ENCODE peak calls at places on chromosomes 4 and X, in five cellular contexts. I is uterus, Q is GM12878, Y is upper lobe of left lung, M is tibial nerve. D is an unnamed sample. For H3K36me3, the result is how much of the 10 kb centered on the place peaks cover.

GRCh38 chr4:180560896-180561295 is 1682.3 kb upstream of the TENM3 start:
- DNase-seq in Q (no peak), Y (no peak), M (no peak), I (no peak), D (no peak)

GRCh38 chr4:55865228-55865806 is 11.9 kb downstream of the EXOC1 start:
- DNase-seq in I (no peak), Y (no peak), M (no peak), Q (no peak), D (no peak)

GRCh38 chr4:76688737-76689078 is 209.2 kb downstream of the SOWAHB start:
- DNase-seq in Y (no peak), Q (no peak), M (no peak), I (no peak), D (no peak)

GRCh38 chrX:65673857-65674350 is 6.5 kb downstream of the MSN start:
- DNase-seq in Q (no peak), I (no peak), M (no peak), Y (no peak), D (no peak)

GRCh38 chr4:108411836-108412235 is 208.5 kb upstream of the RPL34 start:
- DNase-seq in I (no peak), Q (no peak), M (no peak), Y (no peak), D (no peak)

GRCh38 chr4:4308800-4309441 is 18.9 kb downstream of the ZBTB49 start:
- DNase-seq in Y (no peak), M (no peak), I (no peak), Q (no peak), D (peak)

GRCh38 chr4:184309241-184310170 is 91.8 kb upstream of the ENPP6 start:
- DNase-seq in Q (no peak), Y (no peak), I (no peak), M (no peak), D (no peak)

GRCh38 chr4:5215321-5215720 is 164.0 kb downstream of the STK32B start:
- DNase-seq in M (no peak), Y (no peak), Q (no peak), I (no peak), D (no peak)

GRCh38 chrX:41522071-41522470 is 74.9 kb downstream of the NYX start:
- DNase-seq in Q (no peak), Y (no peak), I (no peak), M (no peak), D (no peak)

GRCh38 chr4:58225460-58225859 is 1115.3 kb upstream of the IGFBP7 start:
- DNase-seq in Y (no peak), M (no peak), I (no peak), Q (no peak), D (no peak)

GRCh38 chr4:102826890-102827673 is at the start of gene UBE2D3:
- DNase-seq in M (peak), Y (peak), I (peak), Q (peak), D (peak)

GRCh38 chr4:102828497-102828808 is 1.1 kb upstream of the UBE2D3 start:
- DNase-seq in I (no peak), M (no peak), Y (no peak), Q (no peak), D (no peak)

GRCh38 chr4:102826105-102826889 is 1.1 kb downstream of the UBE2D3 start:
- DNase-seq in Q (no peak), I (no peak), M (no peak), Y (no peak), D (no peak)

GRCh38 chr4:102829803-102830202 is 2.5 kb upstream of the UBE2D3 start:
- DNase-seq in I (no peak), M (no peak), Y (no peak), Q (no peak), D (no peak)

DNA sequence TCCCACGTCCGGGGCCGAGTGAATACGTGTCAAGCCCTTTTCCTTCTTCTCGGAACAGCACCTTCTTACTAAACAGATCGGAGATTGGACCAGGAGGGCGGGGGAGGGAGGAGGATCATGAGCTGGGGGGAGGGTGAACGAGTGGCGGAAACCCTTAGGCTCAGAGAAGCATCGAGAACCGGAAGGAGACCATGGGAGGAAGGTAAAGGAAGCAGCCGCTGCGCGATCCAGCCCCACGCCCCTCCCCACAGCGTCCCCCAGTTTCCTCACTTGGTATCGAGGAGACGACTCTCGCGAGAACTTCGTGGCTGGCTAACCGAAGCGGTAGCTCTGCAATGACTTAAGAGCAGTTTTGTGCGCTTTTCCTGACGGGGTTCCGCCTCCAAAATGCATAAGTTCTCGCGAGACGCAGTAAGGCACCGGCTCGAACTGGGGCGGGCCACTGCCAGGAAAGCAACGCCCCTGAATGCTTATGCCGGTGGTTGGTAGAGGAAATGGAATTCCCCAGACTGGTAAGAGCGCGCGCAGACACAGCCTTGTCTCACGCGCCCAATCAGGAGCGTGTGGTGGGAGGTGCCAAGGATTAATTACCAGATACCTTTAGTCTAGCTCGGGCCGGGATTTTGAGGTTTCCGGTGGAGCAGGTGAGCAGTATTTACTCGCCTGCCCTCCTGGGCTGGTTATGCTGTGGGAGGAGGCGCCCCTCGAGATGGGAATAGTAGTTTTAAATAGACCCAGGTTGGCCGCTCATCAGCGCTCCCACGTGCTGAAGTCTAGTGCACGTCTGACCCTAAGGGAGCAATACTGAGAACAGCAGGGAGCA is 534 bp upstream of the UBE2D3 start:
- DNase-seq in Q (peak), I (peak), M (peak), Y (peak), D (peak)
- TF ChIP-seq CTCF in Q (no peak), I (no peak), M (no peak), Y (no peak), D (no peak)

GRCh38 chr4:85543832-85544231 is 68.9 kb downstream of the ARHGAP24 start:
- DNase-seq in I (no peak), Y (no peak), M (no peak), Q (no peak), D (no peak)
- H3K36me3 ChIP-seq in I (under half), Y (under half), M (under half), Q (under half), D (under half)

GRCh38 chr4:25236971-25237370 is 3.1 kb downstream of the PI4K2B start:
- DNase-seq in M (no peak), Y (no peak), Q (no peak), I (no peak), D (no peak)

GRCh38 chr4:25235401-25235800 is 1.6 kb downstream of the PI4K2B start:
- DNase-seq in M (no peak), I (no peak), Q (no peak), Y (no peak), D (no peak)

GRCh38 chr4:25234390-25235367 is 846 bp downstream of the PI4K2B start:
- DNase-seq in M (no peak), Q (peak), Y (peak), I (peak), D (peak)

GRCh38 chr4:25233194-25233593 is 639 bp upstream of the PI4K2B start:
- DNase-seq in I (no peak), M (no peak), Y (no peak), Q (no peak), D (no peak)

DNA sequence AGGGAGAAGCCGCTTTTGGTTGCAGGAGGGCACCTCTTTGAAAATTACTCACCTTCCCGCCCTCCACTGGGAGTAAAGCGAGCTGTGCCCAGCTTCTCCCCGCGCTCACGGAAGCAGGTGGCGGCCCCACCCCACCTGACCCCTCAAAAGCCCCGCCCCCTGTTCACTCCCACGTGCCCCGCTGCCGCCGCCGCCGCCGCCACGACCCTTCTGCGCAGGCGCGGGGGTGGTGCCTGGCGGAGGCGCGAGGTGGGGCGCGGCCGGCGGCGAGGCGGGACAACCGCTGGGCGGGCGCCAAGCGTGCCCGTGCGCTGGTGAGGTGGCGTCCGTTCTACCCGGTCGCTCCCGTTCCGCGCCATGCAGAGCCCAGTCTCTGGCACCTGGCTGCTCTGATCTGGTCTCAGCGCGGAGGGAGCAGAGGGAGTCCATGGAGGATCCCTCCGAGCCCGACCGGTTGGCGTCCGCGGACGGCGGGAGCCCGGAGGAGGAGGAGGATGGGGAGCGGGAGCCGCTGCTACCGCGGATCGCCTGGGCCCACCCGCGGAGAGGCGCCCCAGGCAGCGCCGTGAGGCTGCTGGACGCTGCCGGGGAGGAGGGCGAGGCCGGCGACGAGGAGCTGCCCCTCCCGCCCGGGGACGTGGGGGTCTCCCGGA is at the start of gene PI4K2B:
- DNase-seq in Y (peak), Q (peak), I (peak), M (peak), D (peak)
- TF ChIP-seq POLR2A in Y (peak), Q (peak), I (peak), M (peak), D (peak)

GRCh38 chr4:7186081-7186480 is 6.3 kb upstream of the SORCS2 start:
- DNase-seq in Y (no peak), M (peak), Q (no peak), I (no peak), D (no peak)
- TF ChIP-seq CTCF in Y (no peak), M (peak), Q (peak), I (no peak), D (no peak)

GRCh38 chr4:82422616-82423015 is 7.6 kb downstream of the HNRNPDL start:
- DNase-seq in M (no peak), Y (no peak), Q (no peak), I (no peak), D (no peak)
- H3K36me3 ChIP-seq in M (under half), Y (under half), Q (under half), I (under half), D (under half)

GRCh38 chr4:85777908-85778808 is 303.2 kb downstream of the ARHGAP24 start:
- DNase-seq in Y (no peak), M (no peak), I (no peak), Q (peak), D (no peak)
- TF ChIP-seq POLR2A in Y (no peak), M (no peak), I (no peak), Q (no peak), D (no peak)

DNA sequence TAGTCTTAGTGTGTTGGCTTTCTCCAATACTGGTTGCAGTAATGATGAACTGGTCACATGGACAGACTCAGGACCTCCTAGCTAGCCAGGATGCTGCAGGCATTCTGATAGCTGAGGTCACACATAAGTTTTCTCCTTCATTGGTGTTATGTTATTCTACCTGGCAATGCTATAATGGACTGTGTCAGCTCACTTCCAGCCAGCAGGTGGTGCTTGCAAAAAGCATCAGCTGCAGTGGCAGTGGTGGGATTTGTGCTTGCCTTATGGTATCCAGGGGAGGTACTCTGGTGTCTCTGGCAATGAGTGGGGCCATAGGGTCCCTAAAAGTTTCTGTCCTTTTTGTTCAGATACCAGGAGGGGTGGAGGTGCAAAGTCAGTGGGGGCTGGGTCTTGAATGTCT is 33.6 kb downstream of the ZNF330 start:
- DNase-seq in I (no peak), Y (no peak), M (no peak), Q (no peak), D (no peak)
- TF ChIP-seq CTCF in I (no peak), Y (no peak), M (no peak), Q (no peak), D (no peak)

DNA sequence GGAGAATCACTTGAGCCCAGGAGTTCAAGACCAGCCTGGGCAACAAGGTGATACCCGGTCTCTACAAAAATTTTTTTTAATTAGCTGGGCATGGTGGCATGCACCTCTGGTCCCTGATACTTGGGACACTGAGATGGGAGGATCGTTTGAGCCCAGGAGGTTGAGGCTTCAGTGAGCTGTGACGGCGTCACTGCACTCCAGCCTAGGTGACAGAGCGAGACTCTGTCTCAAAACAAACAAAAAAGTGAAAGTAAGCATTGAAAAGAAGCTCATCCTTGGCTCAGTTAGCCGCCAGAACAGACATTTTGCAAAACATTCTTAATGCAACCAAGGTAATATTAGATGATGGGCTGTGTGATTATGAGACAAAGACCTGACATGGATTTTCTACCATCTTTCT is 223.3 kb upstream of the VCX3A start:
- DNase-seq in Y (no peak), M (no peak), Q (no peak), I (no peak), D (no peak)
- H3K36me3 ChIP-seq in Y (under half), M (under half), Q (under half), I (under half), D (under half)

DNA sequence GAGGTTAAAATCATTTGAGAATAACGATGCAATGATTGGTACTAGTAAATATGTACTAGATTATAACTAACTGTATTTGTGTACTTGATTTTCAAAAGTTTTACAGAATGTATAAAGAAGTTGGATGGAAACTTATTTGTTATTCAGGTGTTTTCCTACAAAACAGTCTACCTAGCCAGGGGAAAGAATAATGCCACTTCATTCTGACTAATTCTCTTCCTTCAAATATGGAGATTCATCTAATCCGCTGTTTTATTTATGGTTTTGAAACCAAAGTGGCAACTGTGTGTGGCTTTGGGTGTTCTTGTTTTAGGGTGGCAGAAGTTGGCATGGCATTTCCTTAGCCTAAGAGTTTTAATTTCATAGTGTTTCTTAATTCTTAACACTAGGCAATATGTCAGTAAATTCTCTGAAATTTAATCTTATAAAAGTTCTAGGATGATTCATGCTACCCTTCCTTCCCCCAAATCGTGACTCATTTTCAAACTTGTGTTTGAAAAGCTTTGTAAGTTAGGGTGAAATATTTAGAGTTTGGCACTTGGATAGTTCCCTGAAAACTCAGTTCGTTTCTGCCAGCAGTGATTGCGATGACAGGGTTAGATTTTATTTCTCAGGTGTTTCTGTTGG is 62.6 kb downstream of the DCLK2 start:
- DNase-seq in Y (no peak), M (no peak), Q (no peak), I (no peak), D (no peak)
- TF ChIP-seq POLR2A in Y (no peak), M (no peak), Q (no peak), I (no peak), D (no peak)